ENCODE peak calls at places on chromosomes 7 and 10, in four cellular contexts. V is HTR-8/SVneo; B is hypothalamus; N is stimulated activated CD4-positive, alpha-beta T cell treated with anti-CD3 and anti-CD28 coated beads, Interleukin-15, amount 100 ng/mL, for 24 hours. M is an unnamed sample.

GRCh38 chr7:106375499-106375898 is 90.7 kb upstream of the NAMPT start:
- DNase-seq in V (no peak), B (no peak), N (no peak), M (no peak)

GRCh38 chr7:121480058-121480457 is 84.0 kb upstream of the FAM3C start:
- DNase-seq in V (peak; percentile 1), B (peak; percentile 2), N (no peak), M (no peak)

GRCh38 chr7:35026154-35026553 is 11.1 kb downstream of the DPY19L1 start:
- DNase-seq in V (no peak), B (no peak), N (no peak), M (no peak)

GRCh38 chr7:111560773-111561658 is 1.3 kb downstream of the IMMP2L start:
- DNase-seq in V (no peak), B (no peak), N (no peak), M (no peak)

GRCh38 chr10:126504051-126504760 is 115.9 kb upstream of the ADAM12 start:
- DNase-seq in V (peak; percentile 48), B (peak; percentile 52), N (peak; percentile 14), M (no peak)

GRCh38 chr7:157544226-157544625 is 207.4 kb downstream of the DNAJB6 start:
- DNase-seq in V (no peak), B (no peak), N (no peak), M (no peak)

GRCh38 chr10:106836923-106837322 is 327.6 kb downstream of the SORCS1 start:
- DNase-seq in V (no peak), B (no peak), N (no peak), M (no peak)

GRCh38 chr10:49539320-49539885 is 482 bp upstream of the ERCC6 start:
- DNase-seq in V (peak; percentile 32), B (peak; percentile 52), N (peak; percentile 34), M (no peak)

GRCh38 chr7:83468251-83468739 is 180.6 kb downstream of the SEMA3E start:
- DNase-seq in V (peak; percentile 72), B (peak; percentile 59), N (peak; percentile 4), M (peak; percentile 71)

GRCh38 chr10:113108180-113108835 is 158.3 kb downstream of the TCF7L2 start:
- DNase-seq in V (peak; percentile 25), B (peak; percentile 50), N (peak; percentile 54), M (no peak)

GRCh38 chr10:73950569-73950968 is 39.6 kb downstream of the PLAU start:
- DNase-seq in V (no peak), B (no peak), N (no peak), M (no peak)

GRCh38 chr10:45442670-45443069 is 68.7 kb downstream of the ALOX5 start:
- DNase-seq in V (no peak), B (no peak), N (no peak), M (no peak)

GRCh38 chr7:55111007-55111406 is 92.2 kb downstream of the EGFR start:
- DNase-seq in V (no peak), B (peak; percentile 20), N (no peak), M (no peak)

GRCh38 chr7:111262293-111263116 is 171.6 kb downstream of the LRRN3 start:
- DNase-seq in V (no peak), B (no peak), N (no peak), M (no peak)

GRCh38 chr10:77226434-77226833 is 411.2 kb downstream of the KCNMA1 start:
- DNase-seq in V (no peak), B (no peak), N (no peak), M (no peak)

GRCh38 chr10:70905071-70906021 is 17.0 kb upstream of the PCBD1 start:
- DNase-seq in V (no peak), B (no peak), N (no peak), M (no peak)

GRCh38 chr7:36299223-36299760 is 90.4 kb upstream of the ANLN start:
- DNase-seq in V (no peak), B (no peak), N (no peak), M (no peak)

GRCh38 chr7:16646427-16647081 is 573 bp downstream of the BZW2 start:
- DNase-seq in V (no peak), B (peak; percentile 61), N (peak; percentile 33), M (no peak)

GRCh38 chr7:143358626-143359025 is 3.9 kb downstream of the FAM131B start:
- DNase-seq in V (no peak), B (no peak), N (no peak), M (no peak)

GRCh38 chr7:16730937-16731336 is 22.6 kb upstream of the TSPAN13 start:
- DNase-seq in V (no peak), B (no peak), N (no peak), M (no peak)

GRCh38 chr10:122164028-122164601 is 107.0 kb upstream of the BTBD16 start:
- DNase-seq in V (no peak), B (peak; percentile 76), N (no peak), M (peak; percentile 79)

GRCh38 chr7:45921699-45922519 is 837 bp upstream of the IGFBP3 start:
- DNase-seq in V (peak; percentile 55), B (peak; percentile 37), N (peak; percentile 30), M (peak; percentile 61)